ENCODE peak calls at places on chromosomes 13 and 19, in seven cellular contexts. I, H, W, X, R, C and A are unnamed samples.

GRCh38 chr13:99287544-99287943 is 19.7 kb downstream of the GPR183 start:
- DNase-seq in I (no peak), H (no peak), W (no peak), X (no peak), R (no peak), C (no peak), A (no peak)

GRCh38 chr19:55119053-55119452 is 1.6 kb upstream of the PPP1R12C start:
- DNase-seq in I (no peak), H (no peak), W (no peak), X (no peak), R (no peak), C (no peak), A (no peak)

GRCh38 chr13:34833562-34834182 is 108.4 kb upstream of the NBEA start:
- DNase-seq in I (peak; percentile 24), H (no peak), W (peak; percentile 1), X (peak; percentile 69), R (peak; percentile 52), C (peak; percentile 10), A (peak; percentile 25)

GRCh38 chr19:8655340-8655709 is 24.9 kb downstream of the NFILZ start:
- DNase-seq in I (no peak), H (peak; percentile 22), W (peak; percentile 43), X (no peak), R (no peak), C (no peak), A (no peak)

GRCh38 chr13:110000534-110001345 is 214.4 kb upstream of the IRS2 start:
- DNase-seq in I (no peak), H (no peak), W (no peak), X (no peak), R (peak; percentile 63), C (no peak), A (no peak)

GRCh38 chr19:38852231-38853044 is 2.7 kb upstream of the HNRNPL start:
- DNase-seq in I (peak; percentile 66), H (peak; percentile 43), W (peak; percentile 80), X (peak; percentile 78), R (peak; percentile 93), C (no peak), A (peak; percentile 60)

GRCh38 chr19:44690131-44690440 is 8.9 kb upstream of the CEACAM16 start:
- DNase-seq in I (no peak), H (no peak), W (no peak), X (no peak), R (no peak), C (no peak), A (no peak)

GRCh38 chr13:99731747-99732146 is 230.5 kb downstream of the TM9SF2 start:
- DNase-seq in I (no peak), H (peak; percentile 42), W (no peak), X (peak; percentile 48), R (no peak), C (no peak), A (peak; percentile 49)

GRCh38 chr13:110216006-110216402 is 91.0 kb downstream of the COL4A1 start:
- DNase-seq in I (no peak), H (no peak), W (no peak), X (no peak), R (no peak), C (no peak), A (no peak)

GRCh38 chr13:30257433-30258099 is 49.8 kb downstream of the KATNAL1 start:
- DNase-seq in I (peak; percentile 6), H (peak; percentile 59), W (peak; percentile 54), X (peak; percentile 21), R (no peak), C (no peak), A (peak; percentile 82)

GRCh38 chr13:98506343-98507059 is 70.4 kb downstream of the STK24 start:
- DNase-seq in I (no peak), H (no peak), W (no peak), X (no peak), R (no peak), C (no peak), A (no peak)

GRCh38 chr19:46697142-46697960 is 19.6 kb downstream of the PRKD2 start:
- DNase-seq in I (peak; percentile 88), H (peak; percentile 72), W (peak; percentile 37), X (peak; percentile 99), R (peak; percentile 90), C (peak; percentile 80), A (peak; percentile 97)

GRCh38 chr13:85148009-85148408 is 651.2 kb downstream of the SLITRK6 start:
- DNase-seq in I (peak; percentile 18), H (no peak), W (no peak), X (peak; percentile 24), R (no peak), C (no peak), A (peak; percentile 87)

GRCh38 chr13:105184221-105184620 is 1351.2 kb downstream of the EFNB2 start:
- DNase-seq in I (no peak), H (no peak), W (no peak), X (no peak), R (no peak), C (no peak), A (no peak)

GRCh38 chr13:31105856-31106255 is 55.8 kb downstream of the HSPH1 start:
- DNase-seq in I (no peak), H (no peak), W (no peak), X (no peak), R (no peak), C (no peak), A (no peak)

GRCh38 chr19:19372656-19373416 is 32.6 kb upstream of the GATAD2A start:
- DNase-seq in I (peak; percentile 47), H (no peak), W (peak; percentile 90), X (peak; percentile 65), R (peak; percentile 76), C (peak; percentile 50), A (no peak)

GRCh38 chr19:14073925-14074838 is 1.6 kb downstream of the MISP3 start:
- DNase-seq in I (peak; percentile 62), H (peak; percentile 67), W (peak; percentile 36), X (no peak), R (peak; percentile 59), C (no peak), A (no peak)

GRCh38 chr13:101624210-101624922 is 171.9 kb downstream of the ITGBL1 start:
- DNase-seq in I (no peak), H (no peak), W (no peak), X (peak; percentile 33), R (no peak), C (no peak), A (peak; percentile 6)
- H3K4me2 ChIP-seq in I (peak overlapping the region; percentile 39), H (no peak overlapping the region), W (peak overlapping the region; percentile 22), X (peak overlapping the region; percentile 58), R (no peak overlapping the region), C (no peak overlapping the region), A (no peak overlapping the region)

GRCh38 chr19:57192993-57193392 is 1.7 kb downstream of the ZNF264 start:
- DNase-seq in I (no peak), H (no peak), W (no peak), X (no peak), R (peak; percentile 31), C (no peak), A (no peak)

GRCh38 chr19:57191141-57192063 is at the start of gene ZNF264:
- DNase-seq in I (peak; percentile 92), H (peak; percentile 93), W (peak; percentile 80), X (peak; percentile 93), R (peak; percentile 96), C (peak; percentile 75), A (peak; percentile 87)

GRCh38 chr19:57190301-57190700 is 999 bp upstream of the ZNF264 start:
- DNase-seq in I (no peak), H (no peak), W (no peak), X (no peak), R (no peak), C (no peak), A (no peak)

GRCh38 chr19:57192064-57192395 is 730 bp downstream of the ZNF264 start:
- DNase-seq in I (peak; percentile 11), H (peak; percentile 33), W (no peak), X (peak; percentile 16), R (peak; percentile 44), C (no peak), A (peak; percentile 15)
- TF ChIP-seq EZH2phosphoT487 in I (no peak), H (no peak), W (no peak), X (no peak), R (no peak), C (no peak), A (no peak)

GRCh38 chr13:24181991-24182702 is 21.6 kb downstream of the SPATA13 start:
- DNase-seq in I (no peak), H (no peak), W (peak; percentile 7), X (no peak), R (no peak), C (no peak), A (no peak)
- H3K4me2 ChIP-seq in I (no peak overlapping the region), H (no peak overlapping the region), W (no peak overlapping the region), X (no peak overlapping the region), R (no peak overlapping the region), C (no peak overlapping the region), A (no peak overlapping the region)

GRCh38 chr13:21556051-21556450 is 47.9 kb downstream of the MICU2 start:
- DNase-seq in I (no peak), H (no peak), W (no peak), X (no peak), R (peak; percentile 6), C (no peak), A (no peak)

GRCh38 chr13:21557995-21558394 is 46.0 kb downstream of the MICU2 start:
- DNase-seq in I (no peak), H (peak; percentile 9), W (peak; percentile 34), X (peak; percentile 75), R (peak; percentile 53), C (peak; percentile 16), A (peak; percentile 59)
- TF ChIP-seq EZH2phosphoT487 in I (no peak), H (no peak), W (no peak), X (no peak), R (no peak), C (no peak), A (no peak)

DNA sequence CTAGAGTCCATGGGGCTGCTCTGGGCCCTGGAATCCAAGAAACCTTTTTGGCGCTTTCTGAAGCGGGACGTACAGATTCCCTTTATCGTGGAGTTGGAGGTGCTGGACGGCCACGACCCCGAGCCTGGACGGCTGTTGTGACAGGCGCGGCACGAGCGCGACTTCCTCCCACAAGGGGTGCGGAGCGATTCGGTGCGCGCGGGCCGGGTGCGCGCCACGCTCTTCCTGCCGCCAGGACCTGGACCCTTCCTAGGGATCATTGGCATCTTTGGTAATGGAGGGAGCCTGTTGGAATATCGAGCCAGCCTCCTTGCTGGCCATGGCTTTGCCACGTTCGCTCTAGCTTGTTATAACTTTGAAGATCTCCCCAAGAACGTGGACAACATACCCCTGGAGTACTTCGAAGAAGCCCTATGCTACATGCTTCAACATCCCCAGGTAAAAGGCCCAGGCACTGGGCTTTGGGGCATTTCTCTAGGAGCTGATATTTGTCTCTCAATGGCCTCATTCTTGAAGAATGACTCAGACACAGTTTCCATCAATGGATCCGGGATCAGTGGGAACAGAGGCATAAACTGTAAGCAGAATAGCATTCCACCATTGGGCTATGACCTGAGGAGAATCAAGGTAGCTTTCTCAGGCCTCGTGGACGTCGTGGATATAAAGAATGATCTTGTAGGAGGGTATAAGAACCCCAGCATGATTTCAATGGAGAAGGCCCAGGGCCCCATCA is 3.5 kb upstream of the ZFP82 start:
- DNase-seq in I (no peak), H (no peak), W (no peak), X (peak; percentile 23), R (peak; percentile 9), C (no peak), A (no peak)
- H3K4me2 ChIP-seq in I (peak overlapping the region; percentile 73), H (no peak overlapping the region), W (no peak overlapping the region), X (peak overlapping the region; percentile 86), R (peak overlapping the region; percentile 79), C (no peak overlapping the region), A (no peak overlapping the region)

GRCh38 chr19:49475191-49475932 is 1.3 kb downstream of the FLT3LG start:
- DNase-seq in I (no peak), H (no peak), W (no peak), X (no peak), R (peak; percentile 46), C (no peak), A (no peak)
- TF ChIP-seq EZH2phosphoT487 in I (no peak), H (no peak), W (no peak), X (no peak), R (no peak), C (no peak), A (no peak)